ENCODE peak calls at places on chromosomes 7 and 10, in four cellular contexts. A is SW 1271, K is astrocyte of the spinal cord, T is COLO829. I is an unnamed sample.

GRCh38 chr10:97921581-97922377 is 72.1 kb downstream of the GOLGA7B start:
- DNase-seq in A (no peak), K (no peak), T (peak), I (no peak)

GRCh38 chr7:149496642-149497391 is 792 bp downstream of the ZNF746 start:
- DNase-seq in A (no peak), K (peak), T (no peak), I (no peak)

GRCh38 chr10:132396495-132397035 is 435 bp upstream of the PWWP2B start:
- DNase-seq in A (no peak), K (no peak), T (no peak), I (no peak)

GRCh38 chr7:46100521-46100920 is 179.4 kb upstream of the IGFBP3 start:
- DNase-seq in A (no peak), K (peak), T (no peak), I (no peak)

GRCh38 chr7:119515214-119515613 is 757.8 kb upstream of the KCND2 start:
- DNase-seq in A (no peak), K (no peak), T (no peak), I (no peak)

GRCh38 chr10:58438340-58438739 is 53.1 kb downstream of the TFAM start:
- DNase-seq in A (no peak), K (peak), T (no peak), I (peak)

GRCh38 chr10:97109562-97109961 is 76.2 kb downstream of the SLIT1 start:
- DNase-seq in A (no peak), K (no peak), T (no peak), I (no peak)

GRCh38 chr7:106611911-106612310 is 49.0 kb downstream of the CCDC71L start:
- DNase-seq in A (no peak), K (no peak), T (no peak), I (no peak)

GRCh38 chr7:93817561-93817960 is 73.0 kb downstream of the TFPI2 start:
- DNase-seq in A (no peak), K (peak), T (no peak), I (no peak)

GRCh38 chr7:22137466-22137865 is 191.8 kb upstream of the CDCA7L start:
- DNase-seq in A (no peak), K (peak), T (no peak), I (peak)

GRCh38 chr7:135714534-135715009 is 13.4 kb downstream of the SLC13A4 start:
- DNase-seq in A (no peak), K (peak), T (peak), I (peak)

GRCh38 chr7:44847509-44847919 is 373 bp downstream of the H2AZ2 start:
- DNase-seq in A (peak), K (peak), T (peak), I (peak)

GRCh38 chr10:64977912-64978311 is 1456.7 kb downstream of the REEP3 start:
- DNase-seq in A (no peak), K (peak), T (no peak), I (peak)

GRCh38 chr10:132722980-132723970 is 62.7 kb downstream of the NKX6-2 start:
- DNase-seq in A (no peak), K (peak), T (no peak), I (no peak)

GRCh38 chr10:129161184-129161583 is 305.9 kb upstream of the MGMT start:
- DNase-seq in A (no peak), K (peak), T (peak), I (peak)

GRCh38 chr7:137421389-137421788 is 77.9 kb upstream of the PTN start:
- DNase-seq in A (no peak), K (no peak), T (no peak), I (no peak)

GRCh38 chr7:4683884-4684565 is 1.9 kb downstream of the FOXK1 start:
- DNase-seq in A (no peak), K (peak), T (peak), I (peak)

GRCh38 chr7:134058980-134059379 is 68.2 kb upstream of the LRGUK start:
- DNase-seq in A (no peak), K (peak), T (no peak), I (no peak)

GRCh38 chr10:59387951-59388431 is 25.6 kb upstream of the FAM13C start:
- DNase-seq in A (no peak), K (peak), T (peak), I (peak)

GRCh38 chr7:48759431-48760080 is 164.8 kb upstream of the CDC14C start:
- DNase-seq in A (no peak), K (no peak), T (no peak), I (no peak)

GRCh38 chr10:13820591-13821377 is 234.0 kb downstream of the PRPF18 start:
- DNase-seq in A (no peak), K (no peak), T (no peak), I (no peak)

GRCh38 chr10:93463723-93464511 is 18.2 kb downstream of the MYOF start:
- DNase-seq in A (no peak), K (peak), T (no peak), I (no peak)

GRCh38 chr10:35005868-35006267 is 84.3 kb downstream of the CUL2 start:
- DNase-seq in A (peak), K (peak), T (no peak), I (peak)

GRCh38 chr7:43439631-43440401 is 143.1 kb upstream of the STK17A start:
- DNase-seq in A (no peak), K (peak), T (peak), I (peak)

GRCh38 chr7:116859323-116859722 is 3.1 kb upstream of the CAPZA2 start:
- DNase-seq in A (no peak), K (peak), T (no peak), I (no peak)

GRCh38 chr7:55019329-55019690 is 493 bp downstream of the EGFR start:
- DNase-seq in A (no peak), K (peak), T (no peak), I (no peak)

GRCh38 chr7:42745357-42746022 is 166.4 kb downstream of the C7orf25 start:
- DNase-seq in A (no peak), K (no peak), T (no peak), I (peak)

GRCh38 chr7:117901089-117901797 is 28.0 kb upstream of the CTTNBP2 start:
- DNase-seq in A (no peak), K (no peak), T (no peak), I (no peak)

GRCh38 chr7:128737867-128738390 is 1.2 kb upstream of the CALU start:
- DNase-seq in A (peak), K (peak), T (peak), I (no peak)

GRCh38 chr10:8738987-8739386 is 684.5 kb downstream of the GATA3 start:
- DNase-seq in A (no peak), K (no peak), T (no peak), I (no peak)

GRCh38 chr10:73911553-73912004 is 647 bp downstream of the PLAU start:
- DNase-seq in A (no peak), K (no peak), T (no peak), I (no peak)

GRCh38 chr7:28729685-28730084 is 228.4 kb downstream of the TRIL start:
- DNase-seq in A (no peak), K (peak), T (peak), I (no peak)

GRCh38 chr10:4806534-4806933 is 19.5 kb upstream of the AKR1E2 start:
- DNase-seq in A (no peak), K (no peak), T (no peak), I (no peak)

GRCh38 chr7:151078233-151079040 is 2.2 kb downstream of the FASTK start:
- DNase-seq in A (no peak), K (no peak), T (no peak), I (no peak)

GRCh38 chr7:138396251-138397070 is 63.6 kb upstream of the TRIM24 start:
- DNase-seq in A (no peak), K (no peak), T (no peak), I (no peak)

I was measured in H4.